ENCODE peak calls at places on chromosome 3, in ten cellular contexts. G is pancreas; F is tibial artery; K is uterus; Y is CD8-positive, alpha-beta T cell; P is mammary epithelial cell; C is sigmoid colon; I is A549; S is lung; O is effector memory CD4-positive, alpha-beta T cell. E is an unnamed sample.

GRCh38 chr3:51622868-51623267 is 48.2 kb upstream of the TEX264 start:
- DNase-seq in G (no peak), F (no peak), K (no peak), Y (no peak), P (no peak), C (no peak), I (no peak), S (no peak), O (no peak), E (no peak)

GRCh38 chr3:194994551-194994981 is 276.4 kb downstream of the XXYLT1 start:
- DNase-seq in G (no peak), F (no peak), K (no peak), Y (no peak), P (no peak), C (no peak), I (no peak), S (no peak), O (no peak), E (peak; percentile 16)

GRCh38 chr3:179655236-179655635 is 2.4 kb downstream of the USP13 start:
- DNase-seq in G (no peak), F (no peak), K (no peak), Y (no peak), P (no peak), C (no peak), I (no peak), S (no peak), O (no peak), E (no peak)

GRCh38 chr3:178949896-178950295 is 121.7 kb downstream of the ZMAT3 start:
- DNase-seq in G (no peak), F (no peak), K (no peak), Y (no peak), P (no peak), C (no peak), I (no peak), S (no peak), O (no peak), E (no peak)

GRCh38 chr3:52483577-52484495 is 11.3 kb upstream of the STAB1 start:
- DNase-seq in G (no peak), F (no peak), K (no peak), Y (no peak), P (peak; percentile 83), C (no peak), I (no peak), S (no peak), O (no peak), E (no peak)

GRCh38 chr3:80187981-80188380 is 420.2 kb upstream of the ROBO1 start:
- DNase-seq in G (no peak), F (no peak), K (no peak), Y (no peak), P (no peak), C (no peak), I (no peak), S (no peak), O (no peak), E (no peak)

GRCh38 chr3:107523361-107524213 is 825 bp downstream of the BBX start:
- DNase-seq in G (peak; percentile 39), F (peak; percentile 36), K (peak; percentile 42), Y (peak; percentile 32), P (peak; percentile 59), C (peak; percentile 82), I (peak; percentile 52), S (peak; percentile 55), O (peak; percentile 39), E (peak; percentile 59)

GRCh38 chr3:39052613-39053012 is 797 bp downstream of the WDR48 start:
- DNase-seq in G (no peak), F (no peak), K (no peak), Y (no peak), P (no peak), C (no peak), I (no peak), S (no peak), O (no peak), E (no peak)

DNA sequence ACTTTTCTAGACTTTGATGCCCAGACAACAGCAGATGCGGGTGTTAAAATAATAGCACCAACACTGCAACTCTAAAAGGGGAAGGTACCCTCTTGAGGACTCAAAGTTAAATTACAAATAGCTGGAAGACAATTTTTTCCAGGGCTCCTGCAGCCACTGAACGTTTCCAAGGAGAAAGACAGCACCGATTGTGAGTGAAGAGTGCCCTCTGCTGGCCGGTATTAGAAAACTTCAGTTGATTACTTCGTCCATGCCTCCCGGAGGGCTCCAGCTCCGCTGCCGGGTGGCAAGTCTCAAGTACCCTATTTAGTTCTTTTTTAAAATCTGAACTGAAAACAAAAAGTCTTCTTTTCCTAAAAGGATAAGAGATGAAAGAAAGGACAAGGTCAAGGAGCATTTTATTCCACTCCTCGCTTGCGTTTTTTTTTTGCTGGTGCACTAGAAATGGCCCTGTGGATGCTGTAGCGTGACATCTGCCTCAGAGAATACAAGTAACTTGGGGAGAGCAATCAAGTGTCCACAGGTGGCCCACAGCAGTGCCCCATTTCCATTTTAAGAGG is 71.5 kb upstream of the SPATA12 start:
- DNase-seq in G (peak; percentile 62), F (peak; percentile 81), K (peak; percentile 91), Y (peak; percentile 66), P (peak; percentile 59), C (peak; percentile 91), I (peak; percentile 67), S (peak; percentile 73), O (peak; percentile 37), E (peak; percentile 84)
- H3K4me1 ChIP-seq in G (no peaks in the 10 kb centered on the region), F (peaks cover 36% of the 10 kb centered on the region), K (peaks cover 4% of the 10 kb centered on the region), Y (peaks cover 11% of the 10 kb centered on the region), P (no peaks in the 10 kb centered on the region), C (peaks cover 29% of the 10 kb centered on the region), I (peaks cover 21% of the 10 kb centered on the region), S (peaks cover 2% of the 10 kb centered on the region), O (peaks cover 7% of the 10 kb centered on the region), E (no peaks in the 10 kb centered on the region)

DNA sequence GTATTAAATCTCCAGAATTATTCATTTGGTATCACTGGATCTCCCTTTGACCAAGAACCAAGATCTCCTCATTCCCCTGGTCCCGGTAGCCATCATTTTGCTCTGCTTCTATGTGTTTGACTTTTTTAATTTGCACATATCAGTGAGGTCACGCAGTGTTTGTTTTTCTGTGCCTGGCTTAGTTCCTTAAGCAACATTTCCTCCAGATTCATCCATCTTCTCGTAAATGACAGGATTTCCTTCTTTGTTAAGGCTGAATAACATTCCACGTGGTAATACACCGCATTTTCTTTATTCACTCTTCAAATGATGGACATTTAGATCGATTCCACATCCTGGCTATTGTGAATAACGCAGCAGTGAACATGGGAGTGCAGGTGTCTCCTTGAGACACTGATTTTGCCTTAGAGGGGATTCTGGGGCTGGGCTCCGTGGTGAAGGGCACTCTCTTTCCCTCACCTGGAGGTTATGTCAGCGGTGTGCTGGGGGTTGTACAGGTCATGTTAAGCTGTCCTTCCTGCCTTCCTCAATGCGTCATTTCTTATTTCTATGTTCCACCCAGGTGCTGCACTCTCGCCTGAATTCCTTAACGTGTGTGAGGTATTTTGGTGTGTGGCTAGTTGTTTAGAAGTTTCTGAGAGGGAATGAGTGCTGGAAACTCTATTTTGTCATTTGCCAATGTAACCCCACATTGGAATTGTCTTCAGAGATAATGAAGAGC is 212.2 kb downstream of the LPP start:
- DNase-seq in G (no peak), F (no peak), K (no peak), Y (no peak), P (no peak), C (no peak), I (peak; percentile 39), S (no peak), O (no peak), E (no peak)
- H3K4me3 ChIP-seq in G (no peak overlapping the region), F (no peak overlapping the region), K (no peak overlapping the region), Y (no peak overlapping the region), P (no peak overlapping the region), C (no peak overlapping the region), I (no peak overlapping the region), S (no peak overlapping the region), O (no peak overlapping the region), E (no peak overlapping the region)

GRCh38 chr3:132553811-132554210 is 43.3 kb upstream of the ACKR4 start:
- DNase-seq in G (no peak), F (no peak), K (no peak), Y (no peak), P (no peak), C (no peak), I (no peak), S (no peak), O (no peak), E (no peak)

GRCh38 chr3:132556467-132557159 is 40.5 kb upstream of the ACKR4 start:
- DNase-seq in G (no peak), F (peak; percentile 38), K (peak; percentile 72), Y (no peak), P (no peak), C (peak; percentile 90), I (no peak), S (no peak), O (no peak), E (no peak)

GRCh38 chr3:132554437-132554836 is 42.6 kb upstream of the ACKR4 start:
- DNase-seq in G (peak; percentile 38), F (no peak), K (no peak), Y (no peak), P (no peak), C (no peak), I (peak; percentile 2), S (no peak), O (no peak), E (no peak)

GRCh38 chr3:132550579-132551305 is 46.3 kb upstream of the ACKR4 start:
- DNase-seq in G (peak; percentile 52), F (no peak), K (no peak), Y (no peak), P (no peak), C (no peak), I (no peak), S (no peak), O (no peak), E (no peak)

DNA sequence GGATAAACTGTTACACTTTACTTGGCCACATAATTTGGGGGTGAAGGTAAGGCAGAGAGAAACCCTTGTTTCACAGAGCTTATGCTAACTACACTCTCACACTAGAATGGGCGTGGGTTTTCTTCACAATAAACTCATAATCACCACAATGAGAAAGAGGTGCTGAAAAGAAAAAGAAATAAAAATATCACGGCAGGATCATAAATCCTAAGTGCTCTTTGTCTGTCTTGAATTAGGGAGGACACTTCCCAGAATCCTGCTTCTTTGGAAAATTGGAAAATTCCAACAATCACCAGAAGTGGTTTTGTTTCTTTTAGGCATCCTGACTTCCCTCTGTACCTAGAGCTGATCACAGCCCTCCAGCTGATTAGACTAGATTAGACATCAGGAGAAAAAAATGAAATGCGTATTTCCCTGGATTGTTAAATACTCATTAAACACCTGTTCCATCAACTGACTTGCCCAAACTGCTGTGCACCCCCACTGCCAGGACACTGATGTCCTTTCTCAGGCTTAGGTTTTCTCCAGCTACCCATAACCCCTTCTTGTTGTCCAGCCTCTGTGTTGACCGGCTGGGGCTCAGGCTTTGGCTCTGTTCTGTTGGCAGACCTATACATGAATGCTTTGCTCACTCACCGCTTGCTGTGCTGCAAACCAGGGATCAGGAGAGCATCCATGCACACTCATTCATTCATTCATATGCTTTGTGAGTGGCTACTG is 41.6 kb upstream of the ACKR4 start:
- DNase-seq in G (peak; percentile 41), F (no peak), K (no peak), Y (no peak), P (no peak), C (no peak), I (no peak), S (no peak), O (no peak), E (no peak)
- H3K4me1 ChIP-seq in G (peaks cover 42% of the 10 kb centered on the region), F (peaks cover 9% of the 10 kb centered on the region), K (peaks cover 2% of the 10 kb centered on the region), Y (peaks cover 5% of the 10 kb centered on the region), P (peaks cover under 1% of the 10 kb centered on the region), C (no peaks in the 10 kb centered on the region), I (peaks cover 8% of the 10 kb centered on the region), S (peaks cover 4% of the 10 kb centered on the region), O (no peaks in the 10 kb centered on the region), E (no peaks in the 10 kb centered on the region)

DNA sequence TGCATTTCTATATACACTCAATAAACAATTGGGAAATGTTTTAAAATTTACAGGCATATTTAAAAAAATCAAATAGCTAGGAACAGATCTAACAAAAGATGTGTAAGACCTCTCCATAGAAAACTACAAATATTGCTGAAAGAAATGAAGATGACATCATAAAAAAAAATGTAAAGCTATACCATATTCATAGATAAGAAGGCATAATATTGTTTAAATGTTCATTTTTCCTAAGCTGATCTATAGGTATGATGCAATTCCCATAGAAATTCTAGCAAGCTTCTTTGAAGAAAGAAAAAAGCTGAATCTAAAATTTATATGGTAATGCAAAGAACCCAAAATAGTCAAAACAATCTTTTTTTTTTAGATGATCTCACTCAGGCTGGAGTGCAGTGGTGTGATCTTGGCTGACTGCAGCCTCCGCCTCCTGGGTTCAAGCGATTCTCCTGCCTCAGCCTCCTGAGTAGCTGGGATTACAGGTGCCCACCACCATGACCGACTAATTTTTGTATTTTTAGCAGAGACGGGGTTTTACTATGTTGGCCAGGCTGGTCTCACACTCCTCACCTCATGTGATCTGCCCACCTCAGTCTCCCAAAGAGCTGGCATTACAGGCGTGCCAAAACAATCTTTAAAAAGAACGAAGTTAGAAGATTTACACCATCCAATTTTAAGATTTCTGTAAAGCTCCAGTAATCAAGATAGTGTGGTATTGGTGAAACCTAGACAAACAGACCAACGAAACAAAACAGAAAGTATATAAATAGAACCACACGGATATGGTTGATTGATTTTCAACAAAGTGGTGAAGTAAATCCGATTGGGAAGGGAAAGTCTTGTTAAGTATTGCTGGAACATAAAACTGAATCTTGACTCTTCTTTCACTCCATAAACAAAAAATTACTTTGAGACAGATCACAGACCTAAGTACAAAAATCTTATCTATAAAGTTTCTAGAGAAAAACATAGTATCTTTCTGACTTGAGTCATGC is 6.3 kb upstream of the BHLHE40 start:
- DNase-seq in G (no peak), F (no peak), K (no peak), Y (no peak), P (no peak), C (no peak), I (no peak), S (no peak), O (no peak), E (no peak)
- H3K4me3 ChIP-seq in G (no peak overlapping the region), F (no peak overlapping the region), K (no peak overlapping the region), Y (no peak overlapping the region), P (no peak overlapping the region), C (no peak overlapping the region), I (no peak overlapping the region), S (no peak overlapping the region), O (no peak overlapping the region), E (no peak overlapping the region)

E was measured in right atrium auricular region.